ENCODE peak calls at places on chromosomes 2 and 18, in ten cellular contexts. L, U, D, N, E, Y, Z, C, F and W are unnamed samples.

GRCh38 chr2:28702887-28703286 is 48.7 kb upstream of the PPP1CB start:
- DNase-seq in L (no peak), U (no peak), D (no peak), N (no peak), E (no peak), Y (no peak), Z (no peak), C (no peak), F (no peak), W (no peak)

GRCh38 chr2:234980476-234981187 is 28.8 kb downstream of the SH3BP4 start:
- DNase-seq in L (no peak), U (no peak), D (no peak), N (peak; percentile 83), E (no peak), Y (no peak), Z (no peak), C (no peak), F (no peak), W (peak; percentile 64)

GRCh38 chr2:109647636-109648035 is 33.5 kb downstream of the SOWAHC start:
- DNase-seq in L (no peak), U (no peak), D (no peak), N (no peak), E (no peak), Y (no peak), Z (no peak), C (no peak), F (peak; percentile 33), W (no peak)

GRCh38 chr18:12630136-12630535 is 27.8 kb downstream of the SPIRE1 start:
- DNase-seq in L (no peak), U (no peak), D (no peak), N (no peak), E (no peak), Y (no peak), Z (no peak), C (no peak), F (no peak), W (no peak)

GRCh38 chr2:113284481-113284880 is 5.8 kb upstream of the PAX8 start:
- DNase-seq in L (no peak), U (no peak), D (no peak), N (no peak), E (no peak), Y (no peak), Z (no peak), C (no peak), F (no peak), W (no peak)

GRCh38 chr2:84880645-84881521 is at the start of gene TRABD2A:
- DNase-seq in L (no peak), U (no peak), D (no peak), N (no peak), E (peak; percentile 37), Y (peak; percentile 25), Z (peak; percentile 69), C (no peak), F (peak; percentile 32), W (no peak)

GRCh38 chr2:192148620-192149321 is 46.0 kb downstream of the TMEFF2 start:
- DNase-seq in L (no peak), U (no peak), D (no peak), N (peak; percentile 48), E (no peak), Y (no peak), Z (no peak), C (no peak), F (no peak), W (no peak)

GRCh38 chr2:142596334-142597088 is 281.0 kb upstream of the KYNU start:
- DNase-seq in L (no peak), U (no peak), D (peak; percentile 72), N (peak; percentile 15), E (no peak), Y (no peak), Z (no peak), C (no peak), F (no peak), W (no peak)

GRCh38 chr18:31297248-31297647 is 20.7 kb upstream of the DSG1 start:
- DNase-seq in L (no peak), U (no peak), D (no peak), N (no peak), E (no peak), Y (no peak), Z (no peak), C (no peak), F (no peak), W (no peak)

GRCh38 chr2:231919341-231920035 is 6.7 kb downstream of the NPPC start:
- DNase-seq in L (no peak), U (no peak), D (no peak), N (no peak), E (no peak), Y (no peak), Z (peak; percentile 29), C (no peak), F (no peak), W (no peak)

GRCh38 chr2:226431301-226431955 is 368.2 kb downstream of the IRS1 start:
- DNase-seq in L (no peak), U (no peak), D (no peak), N (no peak), E (no peak), Y (no peak), Z (no peak), C (no peak), F (no peak), W (no peak)

GRCh38 chr18:65751145-65752085 is 603 bp downstream of the CDH7 start:
- DNase-seq in L (no peak), U (no peak), D (no peak), N (no peak), E (no peak), Y (no peak), Z (peak; percentile 36), C (peak; percentile 64), F (no peak), W (peak; percentile 84)

GRCh38 chr2:219252570-219252899 is 508 bp upstream of the TUBA4B start:
- DNase-seq in L (no peak), U (no peak), D (no peak), N (no peak), E (no peak), Y (no peak), Z (no peak), C (no peak), F (no peak), W (no peak)

GRCh38 chr18:79962311-79962710 is 2.1 kb upstream of the HSBP1L1 start:
- DNase-seq in L (no peak), U (no peak), D (no peak), N (no peak), E (no peak), Y (no peak), Z (peak; percentile 84), C (no peak), F (no peak), W (no peak)